ENCODE peak calls at places on chromosomes 16 and 17, in four cellular contexts. J is small intestine; F is putamen; H is stimulated activated CD8-positive, alpha-beta memory T cell treated with anti-CD3 and anti-CD28 coated beads, Interleukin-4, amount 100 ng/mL, for 4 hours. A is an unnamed sample.
A peak's percentile ranks its signal among the peaks of the same experiment; 100 is the strongest.

GRCh38 chr17:7612294-7612640 is 2.4 kb downstream of the FXR2 start:
- DNase-seq in J (no peak), H (no peak), F (no peak), A (no peak)

GRCh38 chr17:7684856-7685532 is 2.3 kb downstream of the TP53 start:
- DNase-seq in H (no peak), J (peak; percentile 14), F (no peak), A (no peak)

GRCh38 chr17:48429638-48430586 is at the start of gene SKAP1:
- DNase-seq in J (peak; percentile 28), F (no peak), H (no peak), A (no peak)

GRCh38 chr16:72884037-72884436 is 163.9 kb downstream of the ZFHX3 start:
- DNase-seq in F (no peak), J (no peak), H (no peak), A (no peak)

GRCh38 chr16:12539185-12539929 is 264.3 kb downstream of the CPPED1 start:
- DNase-seq in F (no peak), J (peak; percentile 30), H (no peak), A (no peak)

GRCh38 chr16:57648590-57649442 is 19.3 kb upstream of the ADGRG3 start:
- DNase-seq in H (peak; percentile 82), F (peak; percentile 78), J (peak; percentile 82), A (peak; percentile 22)

GRCh38 chr17:20920813-20921199 is 122.0 kb downstream of the USP22 start:
- DNase-seq in F (no peak), J (no peak), H (no peak), A (no peak)

GRCh38 chr17:7856081-7856791 is 1.1 kb downstream of the NAA38 start:
- DNase-seq in J (no peak), F (no peak), H (no peak), A (no peak)

GRCh38 chr17:48457080-48457836 is 27.2 kb upstream of the SKAP1 start:
- DNase-seq in J (peak; percentile 54), F (peak; percentile 34), H (peak; percentile 63), A (no peak)

GRCh38 chr16:4865231-4865860 is 18.1 kb downstream of the UBN1 start:
- DNase-seq in J (no peak), F (no peak), H (no peak), A (no peak)